ENCODE peak calls at places on chromosome 14, in nine cellular contexts. One of them, this sample, is unnamed.

GRCh38 chr14:70782361-70782760 is 27.0 kb downstream of the MAP3K9 start:
- DNase-seq in anterior cingulate cortex: no peak
- DNase-seq in activated gamma-delta T cell treated with Interleukin-2 at 50 U/mL for 16 hours: no peak
- DNase-seq in thoracic aorta: no peak
- DNase-seq in globus pallidus: no peak
- DNase-seq in testis: no peak
- DNase-seq in stimulated activated CD8-positive, alpha-beta memory T cell treated with anti-CD3 and anti-CD28 coated beads, Interleukin-15, amount 100 ng/mL, for 24 hours: no peak
- DNase-seq in GM12865: no peak
- DNase-seq in T-helper 2 cell: no peak
- DNase-seq in this sample: no peak

GRCh38 chr14:72651081-72651480 is 242.8 kb downstream of the DPF3 start:
- DNase-seq in activated gamma-delta T cell treated with Interleukin-2 at 50 U/mL for 16 hours: no peak
- DNase-seq in thoracic aorta: no peak
- DNase-seq in globus pallidus: no peak
- DNase-seq in T-helper 2 cell: no peak
- DNase-seq in stimulated activated CD8-positive, alpha-beta memory T cell treated with anti-CD3 and anti-CD28 coated beads, Interleukin-15, amount 100 ng/mL, for 24 hours: no peak
- DNase-seq in anterior cingulate cortex: no peak
- DNase-seq in GM12865: no peak
- DNase-seq in testis: no peak
- DNase-seq in this sample: no peak

GRCh38 chr14:66979083-66979974 is 209.9 kb upstream of the GARIN2 start:
- DNase-seq in globus pallidus: no peak
- DNase-seq in stimulated activated CD8-positive, alpha-beta memory T cell treated with anti-CD3 and anti-CD28 coated beads, Interleukin-15, amount 100 ng/mL, for 24 hours: no peak
- DNase-seq in GM12865: peak
- DNase-seq in thoracic aorta: no peak
- DNase-seq in T-helper 2 cell: no peak
- DNase-seq in activated gamma-delta T cell treated with Interleukin-2 at 50 U/mL for 16 hours: no peak
- DNase-seq in testis: no peak
- DNase-seq in anterior cingulate cortex: no peak
- DNase-seq in this sample: no peak

GRCh38 chr14:31449971-31450610 is 7.2 kb downstream of the DTD2 start:
- DNase-seq in T-helper 2 cell: no peak
- DNase-seq in anterior cingulate cortex: no peak
- DNase-seq in stimulated activated CD8-positive, alpha-beta memory T cell treated with anti-CD3 and anti-CD28 coated beads, Interleukin-15, amount 100 ng/mL, for 24 hours: no peak
- DNase-seq in testis: no peak
- DNase-seq in activated gamma-delta T cell treated with Interleukin-2 at 50 U/mL for 16 hours: no peak
- DNase-seq in globus pallidus: peak
- DNase-seq in GM12865: peak
- DNase-seq in thoracic aorta: no peak
- DNase-seq in this sample: no peak

GRCh38 chr14:100554082-100554677 is 33.0 kb downstream of the BEGAIN start:
- DNase-seq in anterior cingulate cortex: no peak
- DNase-seq in activated gamma-delta T cell treated with Interleukin-2 at 50 U/mL for 16 hours: no peak
- DNase-seq in GM12865: no peak
- DNase-seq in globus pallidus: no peak
- DNase-seq in testis: peak
- DNase-seq in stimulated activated CD8-positive, alpha-beta memory T cell treated with anti-CD3 and anti-CD28 coated beads, Interleukin-15, amount 100 ng/mL, for 24 hours: no peak
- DNase-seq in T-helper 2 cell: no peak
- DNase-seq in thoracic aorta: no peak
- DNase-seq in this sample: no peak

GRCh38 chr14:86003998-86004397 is 474.1 kb downstream of the FLRT2 start:
- DNase-seq in thoracic aorta: no peak
- DNase-seq in anterior cingulate cortex: no peak
- DNase-seq in T-helper 2 cell: no peak
- DNase-seq in stimulated activated CD8-positive, alpha-beta memory T cell treated with anti-CD3 and anti-CD28 coated beads, Interleukin-15, amount 100 ng/mL, for 24 hours: no peak
- DNase-seq in testis: no peak
- DNase-seq in GM12865: no peak
- DNase-seq in globus pallidus: no peak
- DNase-seq in activated gamma-delta T cell treated with Interleukin-2 at 50 U/mL for 16 hours: no peak
- DNase-seq in this sample: no peak

GRCh38 chr14:76775159-76775694 is 14.0 kb downstream of the VASH1 start:
- DNase-seq in activated gamma-delta T cell treated with Interleukin-2 at 50 U/mL for 16 hours: no peak
- DNase-seq in testis: no peak
- DNase-seq in thoracic aorta: no peak
- DNase-seq in stimulated activated CD8-positive, alpha-beta memory T cell treated with anti-CD3 and anti-CD28 coated beads, Interleukin-15, amount 100 ng/mL, for 24 hours: no peak
- DNase-seq in T-helper 2 cell: no peak
- DNase-seq in globus pallidus: no peak
- DNase-seq in GM12865: no peak
- DNase-seq in anterior cingulate cortex: no peak
- DNase-seq in this sample: no peak

GRCh38 chr14:21415329-21415728 is 31.5 kb upstream of the SUPT16H start:
- DNase-seq in stimulated activated CD8-positive, alpha-beta memory T cell treated with anti-CD3 and anti-CD28 coated beads, Interleukin-15, amount 100 ng/mL, for 24 hours: no peak
- DNase-seq in anterior cingulate cortex: no peak
- DNase-seq in activated gamma-delta T cell treated with Interleukin-2 at 50 U/mL for 16 hours: no peak
- DNase-seq in thoracic aorta: no peak
- DNase-seq in globus pallidus: no peak
- DNase-seq in GM12865: no peak
- DNase-seq in T-helper 2 cell: no peak
- DNase-seq in testis: no peak
- DNase-seq in this sample: no peak

GRCh38 chr14:52044791-52045522 is 23.9 kb downstream of the NID2 start:
- DNase-seq in anterior cingulate cortex: no peak
- DNase-seq in GM12865: no peak
- DNase-seq in testis: no peak
- DNase-seq in stimulated activated CD8-positive, alpha-beta memory T cell treated with anti-CD3 and anti-CD28 coated beads, Interleukin-15, amount 100 ng/mL, for 24 hours: no peak
- DNase-seq in activated gamma-delta T cell treated with Interleukin-2 at 50 U/mL for 16 hours: no peak
- DNase-seq in globus pallidus: no peak
- DNase-seq in T-helper 2 cell: no peak
- DNase-seq in thoracic aorta: no peak
- DNase-seq in this sample: no peak

GRCh38 chr14:95527392-95528002 is 7.4 kb upstream of the GLRX5 start:
- DNase-seq in globus pallidus: peak
- DNase-seq in stimulated activated CD8-positive, alpha-beta memory T cell treated with anti-CD3 and anti-CD28 coated beads, Interleukin-15, amount 100 ng/mL, for 24 hours: no peak
- DNase-seq in anterior cingulate cortex: no peak
- DNase-seq in T-helper 2 cell: peak
- DNase-seq in testis: peak
- DNase-seq in activated gamma-delta T cell treated with Interleukin-2 at 50 U/mL for 16 hours: peak
- DNase-seq in thoracic aorta: no peak
- DNase-seq in GM12865: peak
- DNase-seq in this sample: no peak

GRCh38 chr14:34060747-34061050 is 109.8 kb upstream of the EGLN3 start:
- DNase-seq in globus pallidus: no peak
- DNase-seq in GM12865: no peak
- DNase-seq in T-helper 2 cell: no peak
- DNase-seq in thoracic aorta: no peak
- DNase-seq in activated gamma-delta T cell treated with Interleukin-2 at 50 U/mL for 16 hours: no peak
- DNase-seq in testis: no peak
- DNase-seq in anterior cingulate cortex: no peak
- DNase-seq in stimulated activated CD8-positive, alpha-beta memory T cell treated with anti-CD3 and anti-CD28 coated beads, Interleukin-15, amount 100 ng/mL, for 24 hours: no peak
- DNase-seq in this sample: no peak

GRCh38 chr14:65002586-65003210 is 16.0 kb downstream of the FNTB start:
- DNase-seq in globus pallidus: no peak
- DNase-seq in activated gamma-delta T cell treated with Interleukin-2 at 50 U/mL for 16 hours: no peak
- DNase-seq in T-helper 2 cell: no peak
- DNase-seq in GM12865: no peak
- DNase-seq in anterior cingulate cortex: no peak
- DNase-seq in stimulated activated CD8-positive, alpha-beta memory T cell treated with anti-CD3 and anti-CD28 coated beads, Interleukin-15, amount 100 ng/mL, for 24 hours: no peak
- DNase-seq in testis: no peak
- DNase-seq in thoracic aorta: no peak
- DNase-seq in this sample: no peak

GRCh38 chr14:50083467-50084337 is 32.7 kb downstream of the VCPKMT start:
- DNase-seq in T-helper 2 cell: peak
- DNase-seq in GM12865: peak
- DNase-seq in thoracic aorta: no peak
- DNase-seq in anterior cingulate cortex: no peak
- DNase-seq in stimulated activated CD8-positive, alpha-beta memory T cell treated with anti-CD3 and anti-CD28 coated beads, Interleukin-15, amount 100 ng/mL, for 24 hours: no peak
- DNase-seq in activated gamma-delta T cell treated with Interleukin-2 at 50 U/mL for 16 hours: peak
- DNase-seq in testis: no peak
- DNase-seq in globus pallidus: no peak
- DNase-seq in this sample: no peak

GRCh38 chr14:50025776-50026175 is 90.6 kb downstream of the VCPKMT start:
- DNase-seq in testis: no peak
- DNase-seq in thoracic aorta: no peak
- DNase-seq in GM12865: no peak
- DNase-seq in stimulated activated CD8-positive, alpha-beta memory T cell treated with anti-CD3 and anti-CD28 coated beads, Interleukin-15, amount 100 ng/mL, for 24 hours: no peak
- DNase-seq in anterior cingulate cortex: no peak
- DNase-seq in globus pallidus: no peak
- DNase-seq in activated gamma-delta T cell treated with Interleukin-2 at 50 U/mL for 16 hours: no peak
- DNase-seq in T-helper 2 cell: no peak
- DNase-seq in this sample: no peak